ENCODE peak calls at places on chromosomes 7 and 10, in five cellular contexts. X, Y, Z, O and U are unnamed samples.

GRCh38 chr10:87608756-87609155 is 50.9 kb upstream of the PAPSS2 start:
- DNase-seq in X (no peak), Y (no peak), Z (peak; percentile 21), O (no peak), U (no peak)

GRCh38 chr10:12614390-12615003 is 265.1 kb downstream of the CAMK1D start:
- DNase-seq in X (no peak), Y (no peak), Z (no peak), O (no peak), U (no peak)

GRCh38 chr10:43815486-43815885 is 166.8 kb upstream of the ZNF32 start:
- DNase-seq in X (no peak), Y (no peak), Z (no peak), O (no peak), U (no peak)

GRCh38 chr7:128831994-128832879 is 2.0 kb downstream of the FLNC start:
- DNase-seq in X (no peak), Y (peak; percentile 75), Z (peak; percentile 80), O (peak; percentile 90), U (peak; percentile 15)

GRCh38 chr7:1160665-1161010 is 642 bp upstream of the ZFAND2A start:
- DNase-seq in X (no peak), Y (no peak), Z (no peak), O (no peak), U (no peak)

GRCh38 chr7:21572331-21572730 is 29.5 kb downstream of the DNAH11 start:
- DNase-seq in X (no peak), Y (no peak), Z (no peak), O (no peak), U (no peak)

GRCh38 chr10:51867956-51868355 is 168.6 kb upstream of the CSTF2T start:
- DNase-seq in X (no peak), Y (no peak), Z (no peak), O (no peak), U (peak; percentile 98)

GRCh38 chr10:55024718-55025117 is 223.7 kb upstream of the PCDH15 start:
- DNase-seq in X (no peak), Y (no peak), Z (peak; percentile 67), O (no peak), U (no peak)

GRCh38 chr7:108059526-108059925 is 56.6 kb upstream of the LAMB1 start:
- DNase-seq in X (peak; percentile 65), Y (no peak), Z (no peak), O (no peak), U (no peak)

GRCh38 chr7:80410081-80410480 is 101.8 kb downstream of the GNAT3 start:
- DNase-seq in X (no peak), Y (no peak), Z (no peak), O (no peak), U (no peak)

GRCh38 chr10:67306588-67307205 is 380.9 kb downstream of the LRRTM3 start:
- DNase-seq in X (no peak), Y (peak; percentile 8), Z (no peak), O (no peak), U (peak; percentile 88)

GRCh38 chr10:43234471-43235041 is 32.3 kb downstream of the RASGEF1A start:
- DNase-seq in X (no peak), Y (no peak), Z (peak; percentile 2), O (peak; percentile 2), U (no peak)

GRCh38 chr10:17831326-17831725 is 22.2 kb downstream of the MRC1 start:
- DNase-seq in X (no peak), Y (no peak), Z (no peak), O (no peak), U (no peak)

GRCh38 chr7:130365511-130366441 is 14.5 kb upstream of the CPA1 start:
- DNase-seq in X (no peak), Y (no peak), Z (peak; percentile 84), O (peak; percentile 36), U (peak; percentile 43)

GRCh38 chr10:30691601-30692015 is 62.1 kb upstream of the LYZL2 start:
- DNase-seq in X (no peak), Y (no peak), Z (no peak), O (no peak), U (peak; percentile 64)
- H3K4me3 ChIP-seq in X (no peak overlapping the region), Y (no peak overlapping the region), Z (no peak overlapping the region), O (no peak overlapping the region), U (no peak overlapping the region)

DNA sequence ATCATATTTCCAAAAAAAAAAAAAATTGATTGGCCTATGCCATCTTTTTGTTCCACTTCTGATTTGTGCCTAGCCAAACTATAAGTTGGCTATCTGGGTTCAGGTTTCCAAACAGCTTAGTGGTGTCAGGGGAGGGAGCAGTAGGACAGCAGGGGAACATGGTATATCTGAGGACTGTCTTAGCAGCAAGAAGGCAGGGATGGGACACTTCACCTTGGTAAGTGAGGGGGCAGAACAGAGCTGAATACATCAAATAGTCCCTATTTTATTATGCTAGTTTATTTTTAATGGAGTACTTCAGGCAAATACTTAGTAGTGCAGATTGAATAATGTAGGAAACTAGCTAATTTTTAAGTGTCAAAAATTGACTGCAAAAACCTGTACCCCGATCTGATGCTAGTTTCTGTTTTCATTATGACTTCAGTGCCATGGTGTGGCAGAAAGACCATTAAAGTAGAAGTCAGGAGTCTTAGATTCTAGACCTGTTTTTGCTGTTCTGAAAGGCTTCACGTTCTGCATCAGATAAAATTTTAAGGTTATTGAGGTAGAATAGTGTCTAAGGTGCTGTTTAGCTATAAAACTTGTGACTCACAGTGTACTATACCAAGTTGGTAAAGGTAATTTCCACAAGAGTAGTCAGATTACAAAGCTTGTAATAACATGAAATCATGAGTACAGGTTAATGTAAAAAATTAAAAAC is 38.4 kb downstream of the ZNRF2 start:
- DNase-seq in X (no peak), Y (no peak), Z (no peak), O (no peak), U (peak; percentile 83)
- H3K4me3 ChIP-seq in X (no peak overlapping the region), Y (no peak overlapping the region), Z (no peak overlapping the region), O (no peak overlapping the region), U (peak overlapping the region; percentile 45)

GRCh38 chr7:85160223-85160622 is 26.6 kb downstream of the SEMA3D start:
- DNase-seq in X (no peak), Y (no peak), Z (no peak), O (no peak), U (peak; percentile 82)

GRCh38 chr7:85165263-85165662 is 21.6 kb downstream of the SEMA3D start:
- DNase-seq in X (no peak), Y (no peak), Z (no peak), O (no peak), U (no peak)

GRCh38 chr7:85159003-85159402 is 27.9 kb downstream of the SEMA3D start:
- DNase-seq in X (no peak), Y (no peak), Z (no peak), O (no peak), U (no peak)

GRCh38 chr7:85167636-85168035 is 19.2 kb downstream of the SEMA3D start:
- DNase-seq in X (no peak), Y (no peak), Z (no peak), O (no peak), U (no peak)

DNA sequence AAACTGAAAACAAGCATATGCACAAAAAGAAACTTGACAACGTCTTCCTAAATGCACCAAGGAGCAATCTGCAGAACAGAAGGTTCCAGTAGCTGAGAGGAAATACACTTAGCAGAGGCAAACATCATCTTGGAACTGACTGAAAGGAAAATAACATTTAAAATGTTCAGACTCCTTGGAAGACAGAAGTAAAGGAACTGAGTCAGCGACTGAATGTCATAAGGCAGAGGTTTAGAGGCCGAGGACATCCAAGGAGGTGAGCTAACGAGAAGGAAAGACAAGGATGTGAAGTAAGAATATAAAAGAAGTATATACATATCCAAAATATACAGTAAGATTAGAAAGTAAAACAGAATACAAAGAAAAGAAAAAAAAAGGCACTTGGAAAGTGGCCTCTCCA is 24.1 kb downstream of the SEMA3D start:
- DNase-seq in X (no peak), Y (no peak), Z (no peak), O (no peak), U (no peak)
- H3K4me3 ChIP-seq in X (no peak overlapping the region), Y (no peak overlapping the region), Z (no peak overlapping the region), O (no peak overlapping the region), U (no peak overlapping the region)

DNA sequence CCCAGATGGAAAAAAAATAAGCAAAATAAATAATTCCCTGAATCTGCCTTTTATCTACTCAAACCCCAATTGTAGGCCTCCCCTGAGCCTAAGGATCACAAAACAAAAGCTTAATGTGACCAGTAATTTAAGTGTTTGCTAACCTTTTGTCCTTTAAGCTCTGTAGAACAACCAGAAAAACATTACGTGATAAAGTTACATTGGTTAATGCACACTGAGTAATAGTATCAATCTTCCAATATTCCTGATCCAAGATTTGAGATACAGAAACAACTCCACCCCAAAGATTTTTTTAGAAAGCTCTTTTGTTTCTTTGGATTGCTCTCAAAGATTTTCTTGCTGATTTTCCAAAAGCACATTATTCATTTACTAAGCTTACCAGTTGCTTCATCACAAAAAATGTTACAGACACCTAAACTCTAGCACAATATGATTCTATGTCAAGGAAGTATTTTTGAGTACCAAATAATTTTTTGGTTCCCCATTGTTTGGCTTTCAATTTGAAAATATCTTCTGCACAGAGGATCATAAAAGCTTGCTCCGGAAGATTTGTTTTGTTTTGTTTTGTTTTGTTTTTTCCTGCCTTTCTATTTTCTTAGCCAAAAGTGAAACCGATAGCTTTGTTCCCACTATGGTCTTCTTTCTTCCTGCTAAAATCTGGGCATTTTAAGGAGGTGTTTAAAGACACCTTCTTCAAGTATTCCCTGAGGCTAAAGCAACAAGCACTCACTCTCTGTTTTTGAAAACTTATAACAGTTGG is 54.2 kb downstream of the TRIL start:
- DNase-seq in X (no peak), Y (no peak), Z (no peak), O (no peak), U (no peak)
- H3K4me3 ChIP-seq in X (no peak overlapping the region), Y (no peak overlapping the region), Z (peak overlapping the region; percentile 46), O (no peak overlapping the region), U (no peak overlapping the region)